ENCODE peak calls at places on chromosomes 6 and 20, in nine cellular contexts. L, A, D, I, N, T, X, C and Y are unnamed samples. For H3K36me3, the result is how much of the 10 kb centered on the place peaks cover.

GRCh38 chr6:156021746-156022396 is 566.2 kb upstream of the NOX3 start:
- DNase-seq in L (no peak), A (peak), D (no peak), I (peak), N (no peak), T (no peak), X (no peak), C (no peak), Y (no peak)

GRCh38 chr6:5302995-5303622 is 41.8 kb downstream of the FARS2 start:
- DNase-seq in L (peak), A (no peak), D (peak), I (peak), N (peak), T (peak), X (no peak), C (no peak), Y (peak)

GRCh38 chr20:53020376-53020775 is 48.2 kb downstream of the TSHZ2 start:
- DNase-seq in L (no peak), A (no peak), D (no peak), I (no peak), N (no peak), T (no peak), X (no peak), C (no peak), Y (no peak)

GRCh38 chr6:23445157-23445710 is 680.8 kb upstream of the NRSN1 start:
- DNase-seq in L (no peak), A (peak), D (no peak), I (no peak), N (no peak), T (no peak), X (no peak), C (no peak), Y (no peak)

GRCh38 chr6:3617681-3618299 is 133.7 kb downstream of the PXDC1 start:
- DNase-seq in L (no peak), A (no peak), D (no peak), I (no peak), N (no peak), T (no peak), X (no peak), C (no peak), Y (no peak)

GRCh38 chr20:31632503-31633338 is 5.0 kb upstream of the COX4I2 start:
- DNase-seq in L (no peak), A (no peak), D (no peak), I (no peak), N (no peak), T (no peak), X (no peak), C (no peak), Y (no peak)

GRCh38 chr20:62428396-62429160 is 1.2 kb upstream of the RBBP8NL start:
- DNase-seq in L (no peak), A (no peak), D (no peak), I (no peak), N (no peak), T (no peak), X (no peak), C (no peak), Y (no peak)

GRCh38 chr6:106924699-106925523 is 49.6 kb downstream of the CD24 start:
- DNase-seq in L (no peak), A (no peak), D (peak), I (no peak), N (no peak), T (peak), X (no peak), C (no peak), Y (no peak)

GRCh38 chr6:126767741-126768140 is 350.7 kb upstream of the RSPO3 start:
- DNase-seq in L (no peak), A (no peak), D (no peak), I (no peak), N (no peak), T (no peak), X (no peak), C (no peak), Y (no peak)

GRCh38 chr6:23073851-23074250 is 504.5 kb downstream of the HDGFL1 start:
- DNase-seq in L (no peak), A (no peak), D (no peak), I (no peak), N (no peak), T (no peak), X (no peak), C (no peak), Y (no peak)

GRCh38 chr6:120615238-120615637 is 719.0 kb downstream of the TBC1D32 start:
- DNase-seq in L (no peak), A (no peak), D (no peak), I (no peak), N (no peak), T (no peak), X (no peak), C (no peak), Y (no peak)

GRCh38 chr20:62694106-62694505 is 14.5 kb upstream of the NTSR1 start:
- DNase-seq in L (no peak), A (no peak), D (no peak), I (no peak), N (no peak), T (no peak), X (no peak), C (no peak), Y (no peak)

GRCh38 chr20:57735831-57736737 is 26.3 kb upstream of the PMEPA1 start:
- DNase-seq in L (no peak), A (no peak), D (no peak), I (no peak), N (no peak), T (no peak), X (no peak), C (no peak), Y (no peak)

GRCh38 chr6:46410330-46410953 is 80.8 kb downstream of the RCAN2 start:
- DNase-seq in L (peak), A (peak), D (peak), I (peak), N (peak), T (no peak), X (peak), C (no peak), Y (no peak)

GRCh38 chr20:53786445-53787267 is 193.0 kb upstream of the ZNF217 start:
- DNase-seq in L (peak), A (no peak), D (peak), I (peak), N (no peak), T (no peak), X (no peak), C (no peak), Y (no peak)

GRCh38 chr20:42594659-42595058 is 595.0 kb downstream of the PTPRT start:
- DNase-seq in L (no peak), A (no peak), D (no peak), I (no peak), N (no peak), T (no peak), X (no peak), C (no peak), Y (no peak)

GRCh38 chr20:17959257-17959627 is 9.4 kb downstream of the SNX5 start:
- DNase-seq in L (no peak), A (no peak), D (no peak), I (no peak), N (no peak), T (no peak), X (no peak), C (no peak), Y (no peak)
- H3K36me3 ChIP-seq in L (under half), A (under half), D (under half), I (half or more), N (under half), T (under half), X (under half), C (under half), Y (under half)

GRCh38 chr6:39867592-39867991 is 66.7 kb downstream of the MOCS1 start:
- DNase-seq in L (no peak), A (no peak), D (no peak), I (no peak), N (no peak), T (no peak), X (no peak), C (no peak), Y (no peak)

GRCh38 chr6:39865011-39865888 is 69.0 kb downstream of the MOCS1 start:
- DNase-seq in L (peak), A (no peak), D (peak), I (peak), N (peak), T (peak), X (peak), C (peak), Y (peak)

GRCh38 chr6:39873439-39873838 is 60.8 kb downstream of the MOCS1 start:
- DNase-seq in L (no peak), A (no peak), D (no peak), I (no peak), N (no peak), T (no peak), X (no peak), C (no peak), Y (no peak)

GRCh38 chr6:39876111-39876510 is 58.2 kb downstream of the MOCS1 start:
- DNase-seq in L (no peak), A (peak), D (no peak), I (no peak), N (no peak), T (no peak), X (no peak), C (no peak), Y (no peak)

DNA sequence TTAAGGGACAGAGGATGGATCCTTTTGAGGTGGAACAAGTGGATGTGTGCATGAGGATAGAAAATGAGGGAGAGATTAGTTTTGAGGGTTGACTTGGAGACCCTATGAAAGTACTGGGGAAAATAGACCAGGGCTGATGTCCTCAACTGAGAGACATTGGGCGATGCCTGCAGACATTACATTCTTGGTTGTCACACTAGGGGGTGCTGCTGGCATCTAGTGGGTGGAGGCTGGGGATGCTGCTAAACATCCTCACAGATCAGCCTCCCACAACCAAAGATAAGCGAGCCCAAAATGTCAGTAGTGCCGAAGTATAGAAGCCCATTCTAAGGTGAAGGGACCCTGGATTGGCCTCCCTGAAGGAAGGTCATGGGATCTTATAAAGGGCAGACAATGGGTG is 63.3 kb downstream of the MOCS1 start:
- DNase-seq in L (no peak), A (no peak), D (no peak), I (no peak), N (no peak), T (no peak), X (no peak), C (no peak), Y (no peak)
- H3K36me3 ChIP-seq in L (under half), A (under half), D (under half), I (under half), N (under half), T (half or more), X (under half), C (under half), Y (half or more)

GRCh38 chr6:13280253-13280652 is 48.1 kb downstream of the TBC1D7 start:
- DNase-seq in L (no peak), A (no peak), D (no peak), I (no peak), N (no peak), T (no peak), X (no peak), C (no peak), Y (no peak)

GRCh38 chr6:13282393-13283069 is 45.8 kb downstream of the TBC1D7 start:
- DNase-seq in L (no peak), A (no peak), D (no peak), I (no peak), N (no peak), T (no peak), X (no peak), C (no peak), Y (no peak)

GRCh38 chr6:13278991-13279390 is 49.3 kb downstream of the TBC1D7 start:
- DNase-seq in L (no peak), A (no peak), D (no peak), I (no peak), N (no peak), T (no peak), X (no peak), C (no peak), Y (no peak)

GRCh38 chr6:13283340-13283739 is 45.0 kb downstream of the TBC1D7 start:
- DNase-seq in L (no peak), A (no peak), D (no peak), I (no peak), N (no peak), T (no peak), X (no peak), C (no peak), Y (no peak)

GRCh38 chr6:13281630-13282156 is 46.6 kb downstream of the TBC1D7 start:
- DNase-seq in L (no peak), A (no peak), D (no peak), I (no peak), N (no peak), T (no peak), X (no peak), C (no peak), Y (no peak)
- H3K36me3 ChIP-seq in L (under half), A (under half), D (under half), I (under half), N (under half), T (half or more), X (under half), C (under half), Y (under half)

DNA sequence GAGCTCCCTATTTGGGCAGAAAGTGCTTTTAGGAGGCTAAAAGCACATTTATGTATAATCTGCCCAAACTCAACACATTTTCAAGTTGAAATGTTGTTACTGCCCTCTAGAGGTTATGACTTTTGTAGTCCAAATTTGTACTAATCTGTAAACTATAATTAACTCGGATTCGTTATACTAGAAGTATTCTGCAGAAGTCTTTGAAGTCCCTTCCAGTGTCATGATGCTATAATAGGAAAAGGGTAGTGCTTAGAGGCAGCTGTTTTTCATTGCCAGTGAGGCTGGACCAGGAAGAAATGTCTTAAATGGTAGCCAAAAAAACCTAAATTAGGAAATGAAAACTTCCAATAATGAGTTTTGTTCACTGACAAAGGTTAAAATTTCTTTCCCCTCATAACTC is 44.8 kb upstream of the EMILIN3 start:
- DNase-seq in L (no peak), A (peak), D (no peak), I (peak), N (no peak), T (no peak), X (no peak), C (no peak), Y (no peak)
- H3K36me3 ChIP-seq in L (under half), A (under half), D (under half), I (under half), N (half or more), T (half or more), X (under half), C (under half), Y (under half)

GRCh38 chr20:49646528-49646927 is 67.2 kb downstream of the B4GALT5 start:
- DNase-seq in L (no peak), A (no peak), D (no peak), I (no peak), N (no peak), T (no peak), X (no peak), C (no peak), Y (no peak)
- H3K36me3 ChIP-seq in L (half or more), A (under half), D (under half), I (half or more), N (under half), T (half or more), X (under half), C (under half), Y (half or more)

GRCh38 chr20:35856866-35857265 is 85.1 kb downstream of the PHF20 start:
- DNase-seq in L (no peak), A (no peak), D (no peak), I (no peak), N (no peak), T (no peak), X (no peak), C (no peak), Y (no peak)
- H3K36me3 ChIP-seq in L (under half), A (under half), D (under half), I (under half), N (under half), T (under half), X (under half), C (under half), Y (under half)

GRCh38 chr20:44723391-44723790 is 8.2 kb downstream of the CCN5 start:
- DNase-seq in L (no peak), A (no peak), D (no peak), I (no peak), N (no peak), T (no peak), X (no peak), C (no peak), Y (peak)

GRCh38 chr20:44720617-44720993 is 5.4 kb downstream of the CCN5 start:
- DNase-seq in L (peak), A (peak), D (no peak), I (peak), N (no peak), T (no peak), X (no peak), C (no peak), Y (no peak)

GRCh38 chr20:44720994-44721784 is 6.0 kb downstream of the CCN5 start:
- DNase-seq in L (peak), A (peak), D (no peak), I (peak), N (no peak), T (peak), X (peak), C (no peak), Y (no peak)

GRCh38 chr20:44722990-44723389 is 7.8 kb downstream of the CCN5 start:
- DNase-seq in L (no peak), A (no peak), D (no peak), I (no peak), N (no peak), T (no peak), X (no peak), C (no peak), Y (no peak)

GRCh38 chr20:44721785-44722054 is 6.6 kb downstream of the CCN5 start:
- DNase-seq in L (no peak), A (no peak), D (no peak), I (no peak), N (no peak), T (no peak), X (no peak), C (no peak), Y (no peak)
- H3K36me3 ChIP-seq in L (under half), A (under half), D (under half), I (under half), N (under half), T (under half), X (under half), C (under half), Y (under half)

GRCh38 chr6:89335164-89335563 is 17.4 kb downstream of the UBE2J1 start:
- DNase-seq in L (no peak), A (no peak), D (no peak), I (no peak), N (no peak), T (no peak), X (no peak), C (no peak), Y (no peak)

DNA sequence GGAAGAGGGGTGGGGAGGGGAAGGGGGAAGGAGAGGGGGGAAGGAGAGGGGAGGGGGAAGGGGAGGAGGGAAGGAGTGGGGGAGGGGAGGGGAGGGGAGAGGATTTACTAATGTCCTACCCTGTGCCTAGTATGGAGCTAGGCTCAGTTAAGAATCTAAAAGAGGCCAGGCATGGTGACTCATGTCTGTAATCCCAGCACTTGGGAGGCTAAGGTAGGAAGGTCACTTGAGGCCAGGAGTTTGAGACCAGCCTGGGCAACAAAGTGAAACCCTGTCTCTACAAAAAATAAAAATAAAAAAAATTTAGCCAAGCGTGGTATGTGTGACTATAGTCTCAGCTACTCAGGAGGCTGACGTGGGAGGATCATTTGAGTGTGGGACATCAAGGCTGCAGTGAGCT is 13.0 kb downstream of the UBE2J1 start:
- DNase-seq in L (no peak), A (no peak), D (no peak), I (no peak), N (no peak), T (no peak), X (no peak), C (no peak), Y (no peak)
- H3K36me3 ChIP-seq in L (under half), A (under half), D (under half), I (under half), N (under half), T (half or more), X (under half), C (under half), Y (half or more)

GRCh38 chr6:142406131-142406530 is 104.3 kb downstream of the ADGRG6 start:
- DNase-seq in L (no peak), A (no peak), D (no peak), I (peak), N (no peak), T (peak), X (no peak), C (no peak), Y (no peak)

GRCh38 chr6:142408409-142408808 is 106.6 kb downstream of the ADGRG6 start:
- DNase-seq in L (no peak), A (no peak), D (no peak), I (no peak), N (no peak), T (no peak), X (no peak), C (no peak), Y (no peak)

GRCh38 chr6:142401838-142402237 is 100.0 kb downstream of the ADGRG6 start:
- DNase-seq in L (no peak), A (no peak), D (no peak), I (no peak), N (no peak), T (no peak), X (no peak), C (no peak), Y (no peak)

GRCh38 chr6:142407685-142408273 is 106.0 kb downstream of the ADGRG6 start:
- DNase-seq in L (no peak), A (no peak), D (no peak), I (no peak), N (no peak), T (no peak), X (no peak), C (no peak), Y (no peak)

GRCh38 chr6:142404751-142405150 is 102.9 kb downstream of the ADGRG6 start:
- DNase-seq in L (no peak), A (no peak), D (no peak), I (no peak), N (no peak), T (no peak), X (no peak), C (no peak), Y (no peak)
- H3K36me3 ChIP-seq in L (under half), A (under half), D (under half), I (under half), N (under half), T (under half), X (under half), C (under half), Y (under half)

GRCh38 chr6:53015486-53015885 is 20.4 kb upstream of the GSTA4 start:
- DNase-seq in L (no peak), A (no peak), D (no peak), I (no peak), N (no peak), T (no peak), X (no peak), C (no peak), Y (no peak)

GRCh38 chr6:53014744-53015143 is 19.7 kb upstream of the GSTA4 start:
- DNase-seq in L (no peak), A (no peak), D (no peak), I (no peak), N (no peak), T (no peak), X (no peak), C (no peak), Y (no peak)

GRCh38 chr6:53018443-53018842 is 23.4 kb upstream of the GSTA4 start:
- DNase-seq in L (no peak), A (no peak), D (no peak), I (no peak), N (no peak), T (no peak), X (no peak), C (no peak), Y (no peak)

GRCh38 chr6:53011993-53012392 is 16.9 kb upstream of the GSTA4 start:
- DNase-seq in L (no peak), A (no peak), D (no peak), I (peak), N (no peak), T (no peak), X (no peak), C (no peak), Y (no peak)

GRCh38 chr6:53014034-53014433 is 18.9 kb upstream of the GSTA4 start:
- DNase-seq in L (no peak), A (no peak), D (no peak), I (no peak), N (no peak), T (no peak), X (no peak), C (no peak), Y (no peak)
- H3K36me3 ChIP-seq in L (under half), A (under half), D (under half), I (under half), N (half or more), T (half or more), X (under half), C (under half), Y (under half)